ENCODE peak calls at places on chromosomes 5 and 9, in six cellular contexts. One of them, this sample, is unnamed.

GRCh38 chr5:164119806-164120440 is 614.5 kb downstream of the MAT2B start:
- DNase-seq in GM23338: peak
- DNase-seq in tibial nerve: no peak
- DNase-seq in pancreas: no peak
- DNase-seq in mammary epithelial cell: peak
- DNase-seq in right atrium auricular region: no peak
- DNase-seq in this sample: no peak

GRCh38 chr9:124001865-124002525 is 9.6 kb upstream of the LHX2 start:
- DNase-seq in mammary epithelial cell: no peak
- DNase-seq in tibial nerve: no peak
- DNase-seq in right atrium auricular region: no peak
- DNase-seq in pancreas: no peak
- DNase-seq in GM23338: no peak
- DNase-seq in this sample: no peak

GRCh38 chr5:171369056-171369455 is 18.6 kb upstream of the NPM1 start:
- DNase-seq in GM23338: no peak
- DNase-seq in tibial nerve: no peak
- DNase-seq in mammary epithelial cell: no peak
- DNase-seq in right atrium auricular region: no peak
- DNase-seq in pancreas: no peak
- DNase-seq in this sample: no peak

GRCh38 chr5:113036321-113036720 is 59.7 kb downstream of the DCP2 start:
- DNase-seq in right atrium auricular region: no peak
- DNase-seq in GM23338: no peak
- DNase-seq in pancreas: no peak
- DNase-seq in mammary epithelial cell: no peak
- DNase-seq in tibial nerve: no peak
- DNase-seq in this sample: no peak

GRCh38 chr9:125522328-125522725 is 184.7 kb downstream of the MAPKAP1 start:
- DNase-seq in GM23338: no peak
- DNase-seq in mammary epithelial cell: peak
- DNase-seq in right atrium auricular region: no peak
- DNase-seq in tibial nerve: no peak
- DNase-seq in pancreas: no peak
- DNase-seq in this sample: peak

GRCh38 chr5:135007305-135007704 is 26.7 kb downstream of the PITX1 start:
- DNase-seq in mammary epithelial cell: no peak
- DNase-seq in pancreas: no peak
- DNase-seq in right atrium auricular region: no peak
- DNase-seq in tibial nerve: no peak
- DNase-seq in GM23338: no peak
- DNase-seq in this sample: no peak

GRCh38 chr5:64784451-64785025 is 15.8 kb downstream of the CWC27 start:
- DNase-seq in GM23338: peak
- DNase-seq in mammary epithelial cell: peak
- DNase-seq in right atrium auricular region: peak
- DNase-seq in pancreas: peak
- DNase-seq in tibial nerve: peak
- DNase-seq in this sample: peak

GRCh38 chr9:121233906-121234901 is 32.5 kb upstream of the RAB14 start:
- DNase-seq in pancreas: no peak
- DNase-seq in mammary epithelial cell: peak
- DNase-seq in GM23338: no peak
- DNase-seq in tibial nerve: no peak
- DNase-seq in right atrium auricular region: no peak
- DNase-seq in this sample: no peak

GRCh38 chr5:35202319-35203111 is 27.8 kb downstream of the PRLR start:
- DNase-seq in mammary epithelial cell: no peak
- DNase-seq in GM23338: peak
- DNase-seq in tibial nerve: peak
- DNase-seq in pancreas: no peak
- DNase-seq in right atrium auricular region: no peak
- DNase-seq in this sample: peak

GRCh38 chr9:116154976-116155699 is 1.5 kb downstream of the PAPPA start:
- DNase-seq in pancreas: no peak
- DNase-seq in GM23338: peak
- DNase-seq in tibial nerve: no peak
- DNase-seq in right atrium auricular region: no peak
- DNase-seq in mammary epithelial cell: no peak
- DNase-seq in this sample: no peak

GRCh38 chr5:133906303-133906702 is 62.1 kb downstream of the C5orf15 start:
- DNase-seq in tibial nerve: no peak
- DNase-seq in pancreas: no peak
- DNase-seq in GM23338: no peak
- DNase-seq in mammary epithelial cell: no peak
- DNase-seq in right atrium auricular region: no peak
- DNase-seq in this sample: no peak

GRCh38 chr5:151592855-151593408 is 1.8 kb upstream of the FAT2 start:
- DNase-seq in tibial nerve: peak
- DNase-seq in mammary epithelial cell: no peak
- DNase-seq in pancreas: no peak
- DNase-seq in right atrium auricular region: no peak
- DNase-seq in GM23338: no peak
- DNase-seq in this sample: no peak

GRCh38 chr9:4118666-4119065 is 181.2 kb downstream of the GLIS3 start:
- DNase-seq in right atrium auricular region: no peak
- DNase-seq in tibial nerve: no peak
- DNase-seq in GM23338: no peak
- DNase-seq in pancreas: no peak
- DNase-seq in mammary epithelial cell: no peak
- DNase-seq in this sample: no peak

GRCh38 chr9:87343816-87344438 is 153.7 kb upstream of the DAPK1 start:
- DNase-seq in pancreas: no peak
- DNase-seq in GM23338: no peak
- DNase-seq in tibial nerve: no peak
- DNase-seq in right atrium auricular region: no peak
- DNase-seq in mammary epithelial cell: peak
- DNase-seq in this sample: no peak

GRCh38 chr5:172303090-172303995 is 19.8 kb upstream of the UBTD2 start:
- DNase-seq in right atrium auricular region: no peak
- DNase-seq in pancreas: no peak
- DNase-seq in mammary epithelial cell: peak
- DNase-seq in tibial nerve: no peak
- DNase-seq in GM23338: no peak
- DNase-seq in this sample: no peak

GRCh38 chr9:97176206-97176605 is 131.3 kb upstream of the CCDC180 start:
- DNase-seq in pancreas: no peak
- DNase-seq in tibial nerve: no peak
- DNase-seq in right atrium auricular region: no peak
- DNase-seq in GM23338: no peak
- DNase-seq in mammary epithelial cell: no peak
- DNase-seq in this sample: no peak

GRCh38 chr5:170263906-170264305 is 31.1 kb downstream of the C5orf58 start:
- DNase-seq in pancreas: no peak
- DNase-seq in GM23338: no peak
- DNase-seq in tibial nerve: no peak
- DNase-seq in right atrium auricular region: no peak
- DNase-seq in mammary epithelial cell: no peak
- DNase-seq in this sample: no peak

GRCh38 chr5:170265527-170265926 is 32.0 kb downstream of the LCP2 start:
- DNase-seq in right atrium auricular region: no peak
- DNase-seq in pancreas: no peak
- DNase-seq in tibial nerve: peak
- DNase-seq in mammary epithelial cell: no peak
- DNase-seq in GM23338: peak
- DNase-seq in this sample: no peak

GRCh38 chr5:170266570-170267379 is 30.8 kb downstream of the LCP2 start:
- DNase-seq in right atrium auricular region: no peak
- DNase-seq in mammary epithelial cell: no peak
- DNase-seq in tibial nerve: no peak
- DNase-seq in GM23338: no peak
- DNase-seq in pancreas: no peak
- DNase-seq in this sample: no peak

GRCh38 chr5:170257370-170257769 is 24.6 kb downstream of the C5orf58 start:
- DNase-seq in tibial nerve: no peak
- DNase-seq in right atrium auricular region: no peak
- DNase-seq in mammary epithelial cell: no peak
- DNase-seq in pancreas: no peak
- DNase-seq in GM23338: no peak
- DNase-seq in this sample: no peak

DNA sequence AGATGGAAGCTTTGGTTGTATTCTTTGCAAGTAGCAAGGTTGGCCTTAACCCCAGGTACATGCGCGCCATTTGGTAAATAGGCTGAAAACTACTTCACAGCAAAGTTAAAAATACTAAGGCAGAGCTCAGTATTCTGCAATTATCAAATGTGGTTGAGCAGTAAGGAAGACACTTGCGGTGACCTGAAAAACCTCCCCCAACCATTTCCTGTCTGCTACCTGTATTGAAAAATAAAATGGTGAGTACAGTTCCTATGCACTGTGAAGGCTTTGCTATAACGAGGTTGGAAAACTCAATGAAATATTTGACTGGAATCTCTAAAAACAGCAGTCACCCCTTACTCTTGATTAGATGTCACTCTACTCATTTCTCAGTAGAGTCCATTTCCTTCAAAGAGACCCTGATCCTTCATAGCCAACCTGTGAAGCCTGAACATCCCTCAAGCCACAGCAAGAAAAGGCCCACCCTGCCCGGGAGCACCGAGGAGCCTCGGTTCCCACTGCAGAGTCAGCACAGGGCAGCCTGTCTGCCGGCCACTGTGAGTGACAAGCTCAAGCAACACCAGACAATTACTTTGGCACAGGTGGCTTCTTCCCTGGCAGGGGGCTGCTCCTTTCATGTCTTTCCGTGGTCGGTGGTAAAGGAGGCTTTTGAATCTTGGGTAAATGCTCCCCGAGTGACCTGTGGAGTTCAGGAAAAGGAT is 29.4 kb downstream of the C5orf58 start:
- DNase-seq in tibial nerve: no peak
- DNase-seq in mammary epithelial cell: no peak
- DNase-seq in GM23338: no peak
- DNase-seq in right atrium auricular region: no peak
- DNase-seq in pancreas: no peak
- DNase-seq in this sample: no peak
- H3K27ac ChIP-seq in tibial nerve: no peak
- H3K27ac ChIP-seq in mammary epithelial cell: no peak
- H3K27ac ChIP-seq in GM23338: no peak
- H3K27ac ChIP-seq in right atrium auricular region: no peak
- H3K27ac ChIP-seq in pancreas: no peak
- H3K27ac ChIP-seq in this sample: no peak

GRCh38 chr5:162067651-162068411 is at the start of gene GABRG2:
- DNase-seq in mammary epithelial cell: no peak
- DNase-seq in right atrium auricular region: no peak
- DNase-seq in tibial nerve: no peak
- DNase-seq in pancreas: no peak
- DNase-seq in GM23338: peak
- DNase-seq in this sample: no peak

GRCh38 chr5:162068931-162069330 is 1.4 kb downstream of the GABRG2 start:
- DNase-seq in right atrium auricular region: no peak
- DNase-seq in mammary epithelial cell: no peak
- DNase-seq in pancreas: no peak
- DNase-seq in GM23338: no peak
- DNase-seq in tibial nerve: no peak
- DNase-seq in this sample: no peak

GRCh38 chr5:162067138-162067537 is 435 bp upstream of the GABRG2 start:
- DNase-seq in right atrium auricular region: no peak
- DNase-seq in GM23338: peak
- DNase-seq in tibial nerve: no peak
- DNase-seq in mammary epithelial cell: no peak
- DNase-seq in pancreas: no peak
- DNase-seq in this sample: no peak

DNA sequence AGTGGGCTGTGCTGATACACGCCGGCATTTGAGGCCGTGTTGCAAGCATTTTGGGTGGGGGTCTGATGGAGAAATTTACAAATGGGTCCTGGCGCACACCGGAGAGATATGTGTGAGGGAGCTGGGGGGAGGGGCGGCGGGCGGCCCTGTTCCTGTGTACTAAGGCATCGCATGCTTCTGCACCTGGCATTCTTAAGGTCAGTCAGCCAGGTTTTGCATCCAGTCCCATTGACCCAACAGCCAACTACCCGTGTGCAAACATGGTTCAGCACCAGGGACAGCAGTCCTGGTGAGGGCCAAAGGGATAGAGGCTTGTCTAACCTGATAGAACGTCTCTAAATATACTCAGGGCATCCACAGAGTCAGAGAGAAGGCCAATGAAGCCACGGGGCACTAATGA is 839 bp downstream of the GABRG2 start:
- DNase-seq in right atrium auricular region: no peak
- DNase-seq in pancreas: peak
- DNase-seq in tibial nerve: no peak
- DNase-seq in mammary epithelial cell: peak
- DNase-seq in GM23338: peak
- DNase-seq in this sample: no peak
- H3K27ac ChIP-seq in right atrium auricular region: no peak
- H3K27ac ChIP-seq in pancreas: no peak
- H3K27ac ChIP-seq in tibial nerve: no peak
- H3K27ac ChIP-seq in mammary epithelial cell: no peak
- H3K27ac ChIP-seq in GM23338: no peak
- H3K27ac ChIP-seq in this sample: no peak

GRCh38 chr5:91095321-91095720 is 287.8 kb downstream of the ARRDC3 start:
- DNase-seq in tibial nerve: no peak
- DNase-seq in pancreas: no peak
- DNase-seq in GM23338: no peak
- DNase-seq in mammary epithelial cell: no peak
- DNase-seq in right atrium auricular region: no peak
- DNase-seq in this sample: no peak
- H3K27ac ChIP-seq in tibial nerve: no peak
- H3K27ac ChIP-seq in pancreas: no peak
- H3K27ac ChIP-seq in GM23338: peak
- H3K27ac ChIP-seq in mammary epithelial cell: no peak
- H3K27ac ChIP-seq in right atrium auricular region: no peak
- H3K27ac ChIP-seq in this sample: no peak

DNA sequence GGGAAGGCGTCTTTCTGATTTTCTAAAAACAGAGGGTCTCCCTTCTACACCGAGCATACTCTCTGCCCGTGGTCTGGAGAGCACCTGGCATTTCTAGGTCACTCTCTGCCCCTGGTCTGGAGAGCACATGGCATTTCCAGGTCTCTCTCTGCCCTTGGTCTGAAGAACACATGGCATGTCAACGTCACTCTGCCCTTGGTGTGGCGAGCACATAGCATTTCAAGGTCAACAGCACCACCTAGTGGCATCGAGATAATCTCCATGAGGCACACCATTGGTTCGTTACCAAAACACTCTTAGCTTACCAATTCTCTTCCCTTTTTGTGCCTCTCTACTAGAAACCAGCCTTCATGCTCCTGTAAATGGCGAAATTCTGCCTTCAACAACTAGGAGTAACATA is 616.5 kb upstream of the NUDT12 start:
- DNase-seq in mammary epithelial cell: peak
- DNase-seq in tibial nerve: peak
- DNase-seq in pancreas: peak
- DNase-seq in right atrium auricular region: peak
- DNase-seq in GM23338: peak
- DNase-seq in this sample: no peak
- H3K27ac ChIP-seq in mammary epithelial cell: no peak
- H3K27ac ChIP-seq in tibial nerve: no peak
- H3K27ac ChIP-seq in pancreas: no peak
- H3K27ac ChIP-seq in right atrium auricular region: no peak
- H3K27ac ChIP-seq in GM23338: no peak
- H3K27ac ChIP-seq in this sample: no peak

GRCh38 chr9:36161187-36161586 is 8.0 kb upstream of the CCIN start:
- DNase-seq in pancreas: no peak
- DNase-seq in GM23338: no peak
- DNase-seq in mammary epithelial cell: no peak
- DNase-seq in tibial nerve: no peak
- DNase-seq in right atrium auricular region: no peak
- DNase-seq in this sample: no peak
- H3K27ac ChIP-seq in pancreas: no peak
- H3K27ac ChIP-seq in GM23338: no peak
- H3K27ac ChIP-seq in mammary epithelial cell: no peak
- H3K27ac ChIP-seq in tibial nerve: no peak
- H3K27ac ChIP-seq in right atrium auricular region: peak
- H3K27ac ChIP-seq in this sample: peak

GRCh38 chr5:14582797-14583137 is 1.2 kb downstream of the OTULINL start:
- DNase-seq in pancreas: no peak
- DNase-seq in mammary epithelial cell: no peak
- DNase-seq in GM23338: no peak
- DNase-seq in tibial nerve: no peak
- DNase-seq in right atrium auricular region: no peak
- DNase-seq in this sample: no peak
- H3K27ac ChIP-seq in pancreas: peak
- H3K27ac ChIP-seq in mammary epithelial cell: no peak
- H3K27ac ChIP-seq in GM23338: no peak
- H3K27ac ChIP-seq in tibial nerve: no peak
- H3K27ac ChIP-seq in right atrium auricular region: no peak
- H3K27ac ChIP-seq in this sample: peak